ENCODE peak calls at places on chromosomes 1 and 21, in ten cellular contexts. W is stimulated activated CD4-positive, alpha-beta T cell treated with anti-CD3 and anti-CD28 coated beads, Interleukin-1b, Interleukin-23, amount 100 ng/mL, for 24 hours; Z is NB4; J is foreskin fibroblast; P is NCI-H1930; B is nucleus accumbens; U is IMR-90; N is left ventricle myocardium superior; S is activated CD8-positive, alpha-beta T cell treated with anti-CD3 and anti-CD28 coated beads for 36 hours; L is RKO. A is an unnamed sample.

GRCh38 chr1:70083519-70083918 is 121.9 kb downstream of the LRRC40 start:
- DNase-seq in W (no peak), J (no peak), S (no peak), L (no peak), N (no peak), B (no peak), Z (peak), U (no peak), P (no peak), A (no peak)

GRCh38 chr21:38448619-38449186 is 49.6 kb downstream of the ERG start:
- DNase-seq in W (no peak), U (no peak), B (no peak), J (no peak), N (no peak), S (no peak), L (no peak), P (no peak), Z (peak), A (no peak)

GRCh38 chr1:186512698-186513457 is 52.0 kb upstream of the PDC start:
- DNase-seq in W (no peak), Z (no peak), U (no peak), L (no peak), J (no peak), B (no peak), S (no peak), P (no peak), N (no peak), A (no peak)

GRCh38 chr1:19863804-19864203 is 18.4 kb upstream of the OTUD3 start:
- DNase-seq in Z (no peak), W (no peak), J (peak), P (no peak), L (no peak), N (no peak), B (no peak), U (peak), S (no peak), A (no peak)

GRCh38 chr1:93758842-93759515 is 77.3 kb upstream of the BCAR3 start:
- DNase-seq in N (peak), Z (peak), J (peak), L (no peak), P (no peak), S (peak), W (no peak), U (peak), B (no peak), A (no peak)

GRCh38 chr21:42757826-42758655 is 104.6 kb downstream of the PDE9A start:
- DNase-seq in Z (no peak), S (no peak), P (no peak), L (no peak), J (no peak), U (no peak), N (no peak), B (no peak), W (no peak), A (no peak)

GRCh38 chr1:93255222-93256079 is 74.9 kb downstream of the CCDC18 start:
- DNase-seq in W (no peak), S (no peak), L (peak), U (peak), P (no peak), N (no peak), J (peak), Z (no peak), B (no peak), A (no peak)

GRCh38 chr1:228463559-228464455 is 23.4 kb upstream of the RNF187 start:
- DNase-seq in N (peak), L (no peak), Z (peak), B (no peak), J (peak), U (peak), W (no peak), S (peak), P (peak), A (no peak)

GRCh38 chr1:111577814-111578213 is 41.8 kb upstream of the RAP1A start:
- DNase-seq in Z (no peak), W (no peak), L (no peak), U (no peak), N (no peak), P (no peak), B (no peak), S (no peak), J (no peak), A (no peak)

GRCh38 chr1:87329051-87329755 is 523 bp downstream of the LMO4 start:
- DNase-seq in Z (peak), N (peak), B (no peak), S (peak), J (peak), U (peak), P (no peak), W (no peak), L (peak), A (no peak)

GRCh38 chr1:185434721-185435120 is 117.7 kb upstream of the IVNS1ABP start:
- DNase-seq in B (no peak), Z (no peak), S (no peak), J (no peak), L (no peak), W (no peak), U (no peak), P (no peak), N (no peak), A (no peak)

GRCh38 chr1:6287431-6287886 is 26.6 kb upstream of the GPR153 start:
- DNase-seq in L (no peak), U (no peak), N (no peak), B (no peak), P (no peak), S (no peak), J (no peak), Z (no peak), W (no peak), A (no peak)

GRCh38 chr1:175708787-175709186 is 34.6 kb downstream of the TNR start:
- DNase-seq in L (no peak), B (no peak), N (no peak), U (no peak), Z (peak), S (no peak), J (no peak), P (no peak), W (no peak), A (no peak)

GRCh38 chr21:41928621-41929220 is 25.1 kb downstream of the C2CD2 start:
- DNase-seq in L (no peak), W (no peak), U (no peak), Z (peak), P (no peak), S (no peak), N (no peak), B (no peak), J (no peak), A (no peak)

GRCh38 chr1:161198877-161199431 is at the start of gene ADAMTS4:
- DNase-seq in L (no peak), W (no peak), S (no peak), P (no peak), J (peak), U (peak), B (peak), N (peak), Z (no peak), A (peak)

GRCh38 chr1:23854568-23854967 is 13.5 kb downstream of the FUCA1 start:
- DNase-seq in N (no peak), S (peak), L (peak), J (peak), B (no peak), W (no peak), P (no peak), U (no peak), Z (peak), A (no peak)

GRCh38 chr1:12167493-12168429 is 970 bp downstream of the TNFRSF1B start:
- DNase-seq in N (no peak), Z (peak), S (peak), U (no peak), B (no peak), P (no peak), L (no peak), W (no peak), J (no peak), A (no peak)

GRCh38 chr1:193456883-193457282 is 270.5 kb upstream of the B3GALT2 start:
- DNase-seq in N (no peak), W (no peak), B (no peak), L (no peak), S (no peak), U (peak), P (no peak), Z (no peak), J (peak), A (no peak)

GRCh38 chr1:184390889-184391288 is 4.1 kb downstream of the C1orf21 start:
- DNase-seq in B (no peak), J (no peak), N (no peak), U (no peak), W (no peak), S (no peak), L (no peak), Z (no peak), P (no peak), A (no peak)

GRCh38 chr1:54012862-54013261 is 5.1 kb downstream of the LDLRAD1 start:
- DNase-seq in W (no peak), B (no peak), S (no peak), P (no peak), Z (no peak), U (no peak), J (no peak), N (no peak), L (no peak), A (no peak)

GRCh38 chr1:175833502-175833901 is 90.1 kb upstream of the TNR start:
- DNase-seq in P (no peak), L (no peak), Z (no peak), W (no peak), S (no peak), J (no peak), B (no peak), U (no peak), N (no peak), A (no peak)

GRCh38 chr1:200301152-200301551 is 108.7 kb downstream of the ZNF281 start:
- DNase-seq in L (no peak), N (no peak), W (no peak), J (no peak), U (no peak), Z (no peak), S (no peak), P (no peak), B (no peak), A (no peak)

GRCh38 chr1:188433428-188433827 is 1604.7 kb downstream of the PLA2G4A start:
- DNase-seq in L (peak), U (peak), J (peak), P (no peak), B (no peak), S (no peak), N (no peak), Z (no peak), W (no peak), A (no peak)

GRCh38 chr1:199272107-199272506 is 633.3 kb downstream of the PTPRC start:
- DNase-seq in W (no peak), J (peak), L (no peak), Z (no peak), P (no peak), U (peak), B (no peak), N (no peak), S (no peak), A (no peak)

GRCh38 chr1:61254629-61255323 is 172.4 kb downstream of the NFIA start:
- DNase-seq in Z (peak), P (no peak), J (peak), W (no peak), S (peak), B (no peak), U (peak), L (no peak), N (no peak), A (no peak)

GRCh38 chr1:156680056-156680455 is 2.8 kb upstream of the NES start:
- DNase-seq in L (no peak), B (no peak), S (no peak), Z (no peak), W (no peak), P (no peak), J (peak), U (no peak), N (no peak), A (no peak)

GRCh38 chr1:116769561-116769977 is 15.3 kb downstream of the CD2 start:
- DNase-seq in B (no peak), W (no peak), N (no peak), L (no peak), U (no peak), P (no peak), Z (peak), S (peak), J (peak), A (no peak)

GRCh38 chr21:31873275-31873695 is 465 bp downstream of the HUNK start:
- DNase-seq in W (no peak), U (no peak), L (no peak), P (no peak), N (peak), B (no peak), J (no peak), Z (peak), S (peak), A (no peak)

GRCh38 chr1:229225331-229225782 is 45.6 kb upstream of the RAB4A start:
- DNase-seq in B (no peak), U (no peak), P (no peak), J (no peak), W (no peak), Z (peak), N (no peak), L (no peak), S (no peak), A (no peak)

GRCh38 chr21:39788383-39788782 is 43.4 kb downstream of the IGSF5 start:
- DNase-seq in S (no peak), J (peak), N (peak), P (peak), Z (peak), L (peak), B (no peak), U (peak), W (no peak), A (peak)

GRCh38 chr1:222711319-222712252 is 705 bp downstream of the AIDA start:
- DNase-seq in Z (peak), J (peak), L (peak), B (peak), P (peak), W (peak), S (peak), N (peak), U (peak), A (no peak)

GRCh38 chr1:2095981-2096736 is 45.9 kb downstream of the PRKCZ start:
- DNase-seq in N (no peak), W (no peak), B (no peak), L (no peak), J (no peak), U (no peak), Z (no peak), P (no peak), S (no peak), A (no peak)

GRCh38 chr1:45928486-45929205 is 125.2 kb downstream of the MAST2 start:
- DNase-seq in U (peak), P (no peak), N (no peak), J (no peak), S (peak), B (no peak), Z (peak), L (no peak), W (no peak), A (no peak)

A was measured in omental fat pad.